ENCODE peak calls at places on chromosomes 16 and 17, in five cellular contexts. Y is H1, N is SK-N-SH, I is HepG2, D is K562. X is an unnamed sample.

GRCh38 chr17:21676281-21677111 is 15.8 kb upstream of the KCNJ18 start:
- DNase-seq in Y (no peak), N (no peak), I (no peak), D (no peak), X (no peak)

GRCh38 chr16:2150418-2151187 is 2.2 kb downstream of the RAB26 start:
- DNase-seq in Y (peak), N (peak), I (peak), D (no peak), X (peak)

GRCh38 chr17:38898812-38899348 is 26.5 kb upstream of the LASP1NB start:
- DNase-seq in Y (no peak), N (no peak), I (no peak), D (peak), X (peak)

GRCh38 chr16:79707867-79708266 is 107.3 kb upstream of the MAF start:
- DNase-seq in Y (no peak), N (no peak), I (no peak), D (no peak), X (no peak)

GRCh38 chr17:83136931-83137330 is 57.5 kb downstream of the METRNL start:
- DNase-seq in Y (no peak), N (no peak), I (no peak), D (no peak), X (no peak)

GRCh38 chr17:31291820-31292219 is 5.2 kb downstream of the OMG start:
- DNase-seq in Y (no peak), N (no peak), I (no peak), D (no peak), X (no peak)

GRCh38 chr17:9090641-9091096 is 69.4 kb downstream of the NTN1 start:
- DNase-seq in Y (no peak), N (no peak), I (no peak), D (no peak), X (no peak)

GRCh38 chr16:86994651-86995171 is 322.5 kb downstream of the C16orf95 start:
- DNase-seq in Y (no peak), N (no peak), I (no peak), D (peak), X (no peak)

GRCh38 chr17:82429824-82430223 is 11.4 kb upstream of the OGFOD3 start:
- DNase-seq in Y (no peak), N (no peak), I (no peak), D (no peak), X (no peak)

GRCh38 chr17:63537991-63538692 is 12.1 kb upstream of the DCAF7 start:
- DNase-seq in Y (peak), N (peak), I (no peak), D (peak), X (no peak)

GRCh38 chr16:15509593-15510520 is 75.5 kb downstream of the BMERB1 start:
- DNase-seq in Y (peak), N (peak), I (no peak), D (no peak), X (no peak)

GRCh38 chr17:55444471-55445441 is 23.1 kb upstream of the MMD start:
- DNase-seq in Y (no peak), N (no peak), I (peak), D (no peak), X (no peak)

GRCh38 chr16:56990407-56991286 is 1.3 kb downstream of the NLRC5 start:
- DNase-seq in Y (no peak), N (no peak), I (no peak), D (no peak), X (no peak)

GRCh38 chr16:5175263-5175662 is 77.7 kb upstream of the EEF2KMT start:
- DNase-seq in Y (no peak), N (no peak), I (no peak), D (no peak), X (no peak)

GRCh38 chr17:45425125-45425983 is 7.3 kb downstream of the ARHGAP27 start:
- DNase-seq in Y (peak), N (peak), I (peak), D (peak), X (peak)

GRCh38 chr16:72189865-72190371 is 18.0 kb upstream of the PMFBP1 start:
- DNase-seq in Y (no peak), N (no peak), I (no peak), D (no peak), X (no peak)

GRCh38 chr17:602436-602835 is 112.2 kb downstream of the VPS53 start:
- DNase-seq in Y (no peak), N (no peak), I (no peak), D (no peak), X (no peak)

GRCh38 chr17:73196500-73196899 is 3.6 kb downstream of the COG1 start:
- DNase-seq in Y (peak), N (no peak), I (no peak), D (no peak), X (no peak)
- TF ChIP-seq CTCF in Y (peak), N (no peak), I (no peak), D (peak), X (no peak)

DNA sequence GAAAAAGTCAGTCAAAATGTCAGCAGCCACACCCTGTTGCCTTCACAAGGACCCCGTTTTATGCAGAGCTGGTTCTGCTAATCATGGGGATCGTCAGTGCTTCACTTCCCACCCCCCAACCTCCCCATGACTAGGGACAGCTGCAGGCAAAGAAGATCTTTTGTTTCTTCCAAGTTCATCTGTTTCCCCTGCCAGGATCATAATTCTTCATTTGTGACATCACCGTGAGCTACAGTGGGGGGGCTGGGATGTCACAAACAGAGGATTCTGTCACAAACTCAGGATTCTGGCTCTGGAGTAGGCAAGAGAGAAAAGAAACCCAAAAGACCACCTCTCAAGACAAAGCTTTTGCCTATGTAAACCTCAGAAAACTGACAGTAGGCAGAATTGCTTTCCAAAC is 24.7 kb downstream of the DNAJC7 start:
- DNase-seq in Y (no peak), N (no peak), I (no peak), D (no peak), X (no peak)
- TF ChIP-seq GABPA in Y (no peak), N (no peak), I (no peak), D (no peak), X (no peak)

GRCh38 chr17:76560877-76561221 is 21.0 kb downstream of the PRCD start:
- DNase-seq in Y (no peak), N (no peak), I (no peak), D (no peak), X (no peak)
- TF ChIP-seq POLR2AphosphoS5 in Y (no peak), N (no peak), I (peak), D (no peak), X (no peak)

DNA sequence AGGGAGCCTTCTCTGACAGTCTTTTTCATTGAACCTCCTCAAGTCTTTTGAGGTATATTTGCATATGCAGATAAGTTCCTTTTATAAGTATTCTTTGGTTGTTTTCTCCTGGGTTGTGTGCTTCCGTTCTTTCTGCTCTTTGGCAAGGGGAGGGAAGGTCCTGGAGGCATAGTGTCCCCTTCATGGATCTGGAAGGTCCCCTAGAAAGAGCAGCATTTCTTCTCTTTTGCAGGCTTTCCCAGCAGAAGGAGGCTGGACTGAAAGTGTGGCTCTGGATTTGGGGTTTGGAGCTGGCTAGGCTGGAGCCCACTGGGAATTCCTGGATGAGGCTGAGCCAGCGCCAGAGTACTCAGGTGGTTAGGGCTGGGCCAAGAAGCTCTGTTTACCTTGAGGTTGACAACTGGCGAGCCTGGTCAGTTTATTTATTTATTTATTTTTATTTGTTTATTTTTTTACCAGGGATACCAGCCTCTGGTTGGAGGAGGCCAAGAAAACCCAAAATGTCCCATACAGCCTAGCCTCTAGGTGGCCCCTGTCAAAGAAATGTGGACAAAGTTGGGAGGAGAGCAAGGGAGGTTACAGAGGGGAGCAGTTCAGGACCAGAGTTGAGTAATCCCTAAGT is 5.4 kb upstream of the TOP2A start:
- DNase-seq in Y (peak), N (no peak), I (no peak), D (peak), X (no peak)
- TF ChIP-seq CTCF in Y (peak), N (no peak), I (peak), D (peak), X (no peak)

GRCh38 chr16:69410285-69410990 is 14.0 kb upstream of the CYB5B start:
- DNase-seq in Y (no peak), N (no peak), I (no peak), D (no peak), X (no peak)
- TF ChIP-seq GABPA in Y (no peak), N (peak), I (no peak), D (no peak), X (no peak)

GRCh38 chr16:3656491-3657468 is 2.3 kb downstream of the DNASE1 start:
- DNase-seq in Y (no peak), N (no peak), I (no peak), D (no peak), X (no peak)

GRCh38 chr16:3652373-3653037 is 2.0 kb upstream of the DNASE1 start:
- DNase-seq in Y (no peak), N (peak), I (peak), D (no peak), X (no peak)

GRCh38 chr16:3655030-3655790 is 719 bp downstream of the DNASE1 start:
- DNase-seq in Y (no peak), N (peak), I (no peak), D (no peak), X (no peak)

GRCh38 chr16:3655791-3656490 is 1.4 kb downstream of the DNASE1 start:
- DNase-seq in Y (no peak), N (no peak), I (no peak), D (no peak), X (no peak)

DNA sequence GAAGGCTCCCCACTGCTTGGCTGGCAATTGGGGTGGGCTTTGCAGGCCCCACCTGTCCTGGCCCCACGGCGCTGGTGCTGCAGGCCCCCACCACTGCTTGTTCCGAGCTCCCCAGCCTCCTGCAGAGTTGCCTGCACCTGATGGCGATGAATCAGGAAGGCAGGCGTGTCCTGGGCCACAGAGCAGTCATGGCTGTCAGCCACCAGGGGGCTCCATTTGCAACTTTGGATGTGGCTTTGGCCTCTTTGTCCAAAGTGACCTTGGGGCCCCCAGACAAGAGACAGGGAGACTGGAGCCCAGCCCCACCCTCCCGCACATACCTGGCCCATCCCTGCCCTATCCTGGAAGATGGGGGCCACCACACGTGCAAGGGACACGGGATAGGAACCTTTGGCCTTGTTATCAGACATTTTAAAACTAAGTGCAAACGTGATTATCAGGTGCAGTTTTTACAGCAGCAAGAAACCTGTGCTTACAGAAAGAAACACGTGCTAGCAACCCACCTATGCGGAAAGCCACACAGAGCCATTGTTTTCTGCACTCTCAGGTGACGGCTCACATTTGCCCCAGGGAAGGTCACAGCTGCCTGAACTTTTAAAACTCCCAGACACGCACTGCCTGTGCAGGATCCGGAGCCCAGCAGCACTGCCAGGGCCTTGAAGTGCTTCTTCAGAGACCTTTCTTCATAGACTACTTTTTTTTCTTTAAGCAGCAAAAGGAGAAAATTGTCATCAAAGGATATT is at the start of gene DNASE1:
- DNase-seq in Y (peak), N (peak), I (peak), D (peak), X (peak)
- TF ChIP-seq POLR2AphosphoS5 in Y (no peak), N (no peak), I (no peak), D (no peak), X (no peak)

DNA sequence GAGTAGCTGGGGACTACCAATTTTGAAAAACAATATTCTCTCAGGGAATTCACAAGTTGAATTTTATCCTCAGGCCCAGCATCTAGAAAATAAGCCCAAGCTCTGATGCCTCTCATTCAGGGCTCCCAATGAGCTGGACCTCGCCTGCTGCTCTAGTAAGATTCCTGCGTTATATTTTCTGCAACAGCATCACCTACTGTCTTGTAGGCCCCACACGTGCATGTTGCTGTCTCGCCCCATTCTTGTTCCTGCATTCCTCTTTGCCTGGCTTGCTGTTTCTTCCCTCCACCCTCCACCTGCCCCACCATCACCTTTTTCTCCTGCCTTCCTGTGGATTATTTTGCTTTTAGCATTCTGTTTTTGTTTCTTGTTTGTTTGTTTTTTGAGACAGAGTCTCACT is 8.3 kb upstream of the ST6GALNAC2 start:
- DNase-seq in Y (no peak), N (no peak), I (no peak), D (no peak), X (no peak)
- TF ChIP-seq CTCF in Y (peak), N (no peak), I (peak), D (peak), X (no peak)

DNA sequence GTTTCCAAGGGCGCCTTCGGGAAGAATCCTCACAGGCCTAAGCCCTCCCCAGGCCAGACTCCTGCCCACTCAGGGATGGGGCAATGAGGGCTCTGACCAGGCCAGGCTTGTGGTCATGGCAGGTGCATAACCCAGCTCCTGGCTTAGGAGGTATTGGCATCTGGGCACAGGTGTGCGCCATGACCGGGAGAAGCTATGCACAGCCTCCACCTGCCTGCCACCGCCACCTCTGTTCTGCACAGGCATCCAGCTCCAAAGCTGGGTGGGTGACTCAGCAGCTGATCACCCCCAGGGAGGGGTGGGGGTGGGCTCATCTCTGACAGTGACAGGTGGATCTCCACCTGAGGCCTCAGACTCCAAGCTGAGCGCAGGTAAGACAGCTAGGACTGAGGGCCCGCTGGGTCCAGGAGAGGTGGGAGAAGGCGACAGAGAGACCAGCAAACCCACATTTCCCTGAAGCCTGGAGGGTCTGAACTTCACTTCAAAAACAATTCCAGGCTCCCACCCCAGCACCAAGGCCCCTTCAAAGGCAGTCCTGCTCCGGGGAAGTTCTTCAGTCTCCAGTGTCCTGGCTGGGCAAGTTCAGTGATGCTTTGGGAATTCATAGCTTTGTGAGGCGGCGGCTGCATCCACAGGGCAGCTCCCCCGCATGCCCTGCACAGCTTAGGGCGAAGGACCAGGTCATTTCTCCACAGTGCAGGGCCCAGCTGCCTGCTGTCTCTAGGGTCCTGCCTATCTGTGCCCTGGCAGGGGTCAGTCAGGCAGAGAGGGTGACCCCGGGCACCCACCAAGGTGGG is 121.6 kb upstream of the SMURF2 start:
- DNase-seq in Y (no peak), N (no peak), I (no peak), D (no peak), X (no peak)
- TF ChIP-seq GABPA in Y (no peak), N (no peak), I (no peak), D (no peak), X (no peak)

X was measured in HL-60.